ENCODE peak calls at places on chromosome 13, in six cellular contexts. B is GF-D8; Q is NCI-H1092; J is GOT3; N is HTR-8/SVneo; M is activated T-helper 1 cell treated with anti-CD3 and anti-CD28 coated beads, Interleukin-12 subunit alpha, Interleukin-12 subunit beta, Interleukin-2, Interleukin-4 antibody, amounts not matched to agents 30 ng/mL and 10 ng/mL and 1 ng/mL, durations not matched to agents 14 hours and 24 hours and 36 hours. Y is an unnamed sample.

GRCh38 chr13:110109910-110110309 is 197.0 kb downstream of the COL4A1 start:
- DNase-seq in B (no peak), N (no peak), M (no peak), J (peak; percentile 68), Q (no peak), Y (peak; percentile 86)

GRCh38 chr13:32537580-32538233 is 888 bp downstream of the N4BP2L2 start:
- DNase-seq in J (no peak), M (peak; percentile 11), N (no peak), B (peak; percentile 35), Q (no peak), Y (no peak)

GRCh38 chr13:23794267-23795161 is 94.7 kb downstream of the MIPEP start:
- DNase-seq in B (no peak), Q (no peak), M (no peak), N (peak; percentile 9), J (no peak), Y (no peak)

GRCh38 chr13:64371045-64371444 is 2859.1 kb downstream of the PCDH9 start:
- DNase-seq in J (no peak), M (no peak), B (no peak), Q (no peak), N (peak; percentile 2), Y (peak; percentile 66)

GRCh38 chr13:54989418-54989817 is 1960.8 kb downstream of the OLFM4 start:
- DNase-seq in Q (no peak), B (no peak), J (no peak), M (no peak), N (no peak), Y (no peak)

GRCh38 chr13:56886398-56886797 is 254.3 kb upstream of the PRR20A start:
- DNase-seq in B (no peak), J (no peak), M (no peak), Q (peak; percentile 70), N (no peak), Y (no peak)

GRCh38 chr13:26377038-26377437 is 123.1 kb downstream of the CDK8 start:
- DNase-seq in M (no peak), N (peak; percentile 4), J (no peak), B (no peak), Q (no peak), Y (no peak)

GRCh38 chr13:35512271-35512920 is 35.9 kb upstream of the MAB21L1 start:
- DNase-seq in B (no peak), M (no peak), Q (no peak), N (peak; percentile 0), J (peak; percentile 28), Y (peak; percentile 67)

GRCh38 chr13:21435231-21435630 is 23.9 kb downstream of the ZDHHC20 start:
- DNase-seq in B (no peak), Q (no peak), M (no peak), N (no peak), J (no peak), Y (no peak)

GRCh38 chr13:23637813-23638212 is 67.6 kb downstream of the TNFRSF19 start:
- DNase-seq in B (no peak), N (no peak), Q (no peak), J (no peak), M (no peak), Y (no peak)

GRCh38 chr13:30866692-30867669 is 39.1 kb upstream of the MEDAG start:
- DNase-seq in B (no peak), M (no peak), J (no peak), Q (no peak), N (no peak), Y (no peak)

GRCh38 chr13:96822900-96823299 is 171.4 kb downstream of the OXGR1 start:
- DNase-seq in N (peak; percentile 3), Q (peak; percentile 51), M (no peak), B (no peak), J (no peak), Y (no peak)